ENCODE peak calls at places on chromosomes 11 and 22, in four cellular contexts. A, K, O and X are unnamed samples.

GRCh38 chr22:40009953-40010751 is 15.4 kb downstream of the FAM83F start:
- DNase-seq in A (no peak), K (no peak), O (no peak), X (no peak)

GRCh38 chr11:10413268-10413667 is 41.8 kb upstream of the AMPD3 start:
- DNase-seq in A (peak; percentile 44), K (no peak), O (peak; percentile 22), X (no peak)

GRCh38 chr11:5250777-5251176 is 1.1 kb upstream of the HBG1 start:
- DNase-seq in A (no peak), K (no peak), O (no peak), X (no peak)

GRCh38 chr11:47111318-47111804 is 65.3 kb downstream of the ARFGAP2 start:
- DNase-seq in A (no peak), K (no peak), O (no peak), X (no peak)

GRCh38 chr22:19143967-19144400 is 467 bp downstream of the ESS2 start:
- DNase-seq in A (no peak), K (no peak), O (peak; percentile 18), X (no peak)

GRCh38 chr11:60887531-60887930 is 18.9 kb downstream of the PRPF19 start:
- DNase-seq in A (peak; percentile 72), K (no peak), O (peak; percentile 61), X (peak; percentile 58)

GRCh38 chr11:12674936-12675696 is 895 bp downstream of the TEAD1 start:
- DNase-seq in A (peak; percentile 51), K (no peak), O (no peak), X (no peak)

GRCh38 chr11:76415073-76415472 is 29.7 kb upstream of the EMSY start:
- DNase-seq in A (peak; percentile 43), K (peak; percentile 29), O (no peak), X (peak; percentile 76)

GRCh38 chr11:12818333-12819015 is 144.3 kb downstream of the TEAD1 start:
- DNase-seq in A (no peak), K (no peak), O (peak; percentile 89), X (no peak)

GRCh38 chr11:115869780-115870431 is 365.7 kb upstream of the CADM1 start:
- DNase-seq in A (peak; percentile 84), K (peak; percentile 54), O (peak; percentile 51), X (peak; percentile 73)

GRCh38 chr11:114448749-114449484 is 9.7 kb downstream of the REXO2 start:
- DNase-seq in A (no peak), K (no peak), O (peak; percentile 54), X (no peak)

GRCh38 chr22:34702279-34702678 is 363.7 kb upstream of the ISX start:
- DNase-seq in A (no peak), K (no peak), O (no peak), X (no peak)

GRCh38 chr11:43217856-43218255 is 93.9 kb upstream of the API5 start:
- DNase-seq in A (no peak), K (no peak), O (no peak), X (no peak)

GRCh38 chr11:61912530-61912898 is 4.9 kb downstream of the RAB3IL1 start:
- DNase-seq in A (no peak), K (no peak), O (no peak), X (no peak)

GRCh38 chr11:65849771-65850216 is 8.2 kb downstream of the CFL1 start:
- DNase-seq in A (peak; percentile 14), K (no peak), O (no peak), X (no peak)

GRCh38 chr22:30926706-30927105 is 41.9 kb downstream of the MORC2 start:
- DNase-seq in A (no peak), K (no peak), O (no peak), X (peak; percentile 12)

GRCh38 chr11:119843760-119844330 is 114.8 kb upstream of the NECTIN1 start:
- DNase-seq in A (peak; percentile 26), K (no peak), O (no peak), X (no peak)

GRCh38 chr22:38554281-38554680 is 15.7 kb downstream of the DMC1 start:
- DNase-seq in A (no peak), K (no peak), O (peak; percentile 83), X (no peak)

GRCh38 chr22:41825376-41825775 is 7.5 kb upstream of the SREBF2 start:
- DNase-seq in A (peak; percentile 75), K (no peak), O (peak; percentile 42), X (no peak)

GRCh38 chr11:94849836-94850235 is 81.7 kb downstream of the AMOTL1 start:
- DNase-seq in A (no peak), K (no peak), O (peak; percentile 23), X (no peak)

GRCh38 chr22:32564170-32565001 is 89.8 kb downstream of the FBXO7 start:
- DNase-seq in A (no peak), K (no peak), O (peak; percentile 58), X (no peak)

GRCh38 chr22:38505595-38506117 is 455 bp downstream of the DDX17 start:
- DNase-seq in A (peak; percentile 61), K (no peak), O (peak; percentile 46), X (no peak)

GRCh38 chr11:14499178-14499559 is 442 bp downstream of the COPB1 start:
- DNase-seq in A (no peak), K (no peak), O (peak; percentile 10), X (peak; percentile 35)

GRCh38 chr11:114559425-114560310 is at the start of gene NXPE1:
- DNase-seq in A (peak; percentile 53), K (no peak), O (no peak), X (no peak)

GRCh38 chr11:1982908-1983600 is 14.6 kb downstream of the H19 start:
- DNase-seq in A (no peak), K (no peak), O (no peak), X (no peak)

GRCh38 chr11:78349114-78349513 is 68.5 kb downstream of the GAB2 start:
- DNase-seq in A (no peak), K (no peak), O (no peak), X (no peak)
- H3K56ac ChIP-seq in A (no peak overlapping the region), K (no peak overlapping the region), O (no peak overlapping the region), X (no peak overlapping the region)

GRCh38 chr11:64330888-64331287 is 9.1 kb upstream of the CCDC88B start:
- DNase-seq in A (no peak), K (no peak), O (no peak), X (no peak)
- H2BK15ac ChIP-seq in A (no peak overlapping the region), K (peak overlapping the region; percentile 88), O (no peak overlapping the region), X (no peak overlapping the region)

DNA sequence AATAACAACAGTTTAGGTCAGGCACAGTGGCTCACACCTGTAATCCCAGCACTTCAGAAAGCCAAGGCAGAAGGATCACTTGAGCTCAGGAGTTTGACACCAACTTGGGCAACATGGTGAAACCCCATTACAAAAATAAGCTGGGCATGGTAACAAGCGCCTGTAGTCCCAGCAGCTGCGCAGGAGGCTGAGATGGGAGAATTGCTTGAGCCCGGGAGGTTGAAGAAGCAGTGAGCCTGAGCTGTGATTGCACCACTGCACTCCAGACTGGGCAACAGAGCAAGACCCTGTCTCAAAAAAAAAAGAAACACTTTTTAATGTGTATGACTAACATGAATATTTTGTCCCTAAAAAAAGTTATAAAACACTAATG is 24.5 kb upstream of the TFIP11 start:
- DNase-seq in A (no peak), K (no peak), O (no peak), X (no peak)
- H4K5ac ChIP-seq in A (no peak overlapping the region), K (no peak overlapping the region), O (no peak overlapping the region), X (no peak overlapping the region)

DNA sequence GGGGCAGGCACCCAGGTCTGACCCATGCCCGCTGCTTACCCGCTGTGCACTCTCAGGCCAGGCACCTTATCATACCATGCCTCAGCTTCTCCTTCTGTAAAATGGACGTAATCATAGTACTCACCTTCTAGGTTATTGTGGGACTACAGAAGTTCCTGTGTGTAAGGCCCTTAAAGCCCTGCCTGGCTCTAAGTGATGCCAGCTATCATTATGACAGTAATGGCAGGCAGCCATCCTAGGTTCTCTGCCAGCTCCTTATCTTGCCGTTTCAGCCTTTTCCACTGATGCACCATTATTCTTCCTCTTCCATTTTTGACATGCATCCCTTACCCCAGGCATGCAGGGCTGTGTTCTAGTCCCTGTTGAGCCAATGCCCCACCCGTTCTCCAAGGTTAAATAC is 57.9 kb downstream of the DBX1 start:
- DNase-seq in A (no peak), K (no peak), O (no peak), X (no peak)
- H3K56ac ChIP-seq in A (no peak overlapping the region), K (no peak overlapping the region), O (no peak overlapping the region), X (no peak overlapping the region)

GRCh38 chr11:67634366-67635230 is 4.9 kb upstream of the NUDT8 start:
- DNase-seq in A (no peak), K (no peak), O (no peak), X (peak; percentile 40)
- H2BK15ac ChIP-seq in A (no peak overlapping the region), K (peak overlapping the region; percentile 93), O (no peak overlapping the region), X (no peak overlapping the region)

DNA sequence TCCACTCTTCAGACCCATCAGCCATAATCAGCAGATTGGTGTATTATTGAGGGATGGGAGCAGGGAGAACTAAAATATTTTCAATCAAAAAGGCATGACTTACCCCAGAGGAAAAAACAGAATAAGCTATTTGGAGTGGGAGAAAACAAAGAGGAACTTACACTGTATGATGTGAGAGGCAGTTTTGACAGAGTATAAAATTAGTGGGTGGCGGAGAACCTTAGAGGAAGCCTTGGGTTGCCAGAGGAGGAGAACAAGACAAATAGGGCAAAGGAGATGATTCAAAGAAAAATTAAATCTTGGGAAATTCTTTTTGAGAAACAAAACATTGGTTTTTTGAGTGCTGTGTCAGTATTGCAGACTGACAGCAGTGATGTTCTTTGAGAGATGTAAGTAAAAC is 284.9 kb downstream of the C11orf87 start:
- DNase-seq in A (no peak), K (no peak), O (no peak), X (no peak)
- H4K5ac ChIP-seq in A (no peak overlapping the region), K (no peak overlapping the region), O (no peak overlapping the region), X (no peak overlapping the region)

GRCh38 chr11:125201525-125202121 is 37.1 kb downstream of the PKNOX2 start:
- DNase-seq in A (peak; percentile 62), K (no peak), O (peak; percentile 7), X (no peak)

GRCh38 chr11:125202362-125202880 is 37.9 kb downstream of the PKNOX2 start:
- DNase-seq in A (peak; percentile 54), K (no peak), O (no peak), X (no peak)

GRCh38 chr11:125200441-125200840 is 35.9 kb downstream of the PKNOX2 start:
- DNase-seq in A (no peak), K (no peak), O (no peak), X (no peak)

GRCh38 chr11:125202977-125203376 is 38.4 kb downstream of the PKNOX2 start:
- DNase-seq in A (no peak), K (no peak), O (no peak), X (no peak)

GRCh38 chr11:125199915-125200314 is 35.4 kb downstream of the PKNOX2 start:
- DNase-seq in A (no peak), K (no peak), O (no peak), X (no peak)
- H3K56ac ChIP-seq in A (no peak overlapping the region), K (no peak overlapping the region), O (no peak overlapping the region), X (no peak overlapping the region)

GRCh38 chr11:64031001-64031400 is 4.7 kb upstream of the FLRT1 start:
- DNase-seq in A (no peak), K (no peak), O (no peak), X (no peak)

GRCh38 chr11:64028398-64029115 is 7.2 kb upstream of the FLRT1 start:
- DNase-seq in A (peak; percentile 95), K (peak; percentile 68), O (no peak), X (peak; percentile 92)

GRCh38 chr11:64035081-64035524 is 628 bp upstream of the FLRT1 start:
- DNase-seq in A (no peak), K (no peak), O (no peak), X (no peak)

GRCh38 chr11:64034411-64034811 is 1.3 kb upstream of the FLRT1 start:
- DNase-seq in A (peak; percentile 56), K (no peak), O (no peak), X (peak; percentile 71)

GRCh38 chr11:64032050-64032449 is 3.7 kb upstream of the FLRT1 start:
- DNase-seq in A (no peak), K (no peak), O (peak; percentile 49), X (no peak)
- H2BK15ac ChIP-seq in A (no peak overlapping the region), K (no peak overlapping the region), O (peak overlapping the region; percentile 4), X (no peak overlapping the region)

GRCh38 chr11:126134461-126135155 is 71.9 kb upstream of the CDON start:
- DNase-seq in A (no peak), K (no peak), O (no peak), X (no peak)
- H4K5ac ChIP-seq in A (no peak overlapping the region), K (no peak overlapping the region), O (no peak overlapping the region), X (no peak overlapping the region)